ENCODE peak calls at places on chromosomes 4 and X, in four cellular contexts. K, Y, M and H are unnamed samples.

GRCh38 chr4:157023941-157024340 is 52.0 kb upstream of the GLRB start:
- DNase-seq in K (no peak), Y (no peak), M (no peak), H (no peak)

GRCh38 chr4:28279249-28279648 is 1418.6 kb downstream of the STIM2 start:
- DNase-seq in K (no peak), Y (no peak), M (no peak), H (no peak)

GRCh38 chrX:15524417-15524816 is 23.8 kb downstream of the BMX start:
- DNase-seq in K (no peak), Y (peak), M (peak), H (no peak)

GRCh38 chr4:80215449-80216052 is 18.2 kb downstream of the PRDM8 start:
- DNase-seq in K (peak), Y (peak), M (peak), H (no peak)

GRCh38 chr4:1327526-1328266 is 19.3 kb upstream of the UVSSA start:
- DNase-seq in K (no peak), Y (no peak), M (no peak), H (no peak)

GRCh38 chrX:15151267-15152196 is 118.4 kb downstream of the ASB9 start:
- DNase-seq in K (no peak), Y (no peak), M (no peak), H (no peak)

GRCh38 chr4:150215601-150216000 is 137.4 kb downstream of the DCLK2 start:
- DNase-seq in K (no peak), Y (no peak), M (no peak), H (no peak)

GRCh38 chr4:115249808-115250207 is 136.4 kb upstream of the NDST4 start:
- DNase-seq in K (no peak), Y (no peak), M (no peak), H (no peak)

GRCh38 chrX:28585767-28586166 is 1.5 kb upstream of the IL1RAPL1 start:
- DNase-seq in K (no peak), Y (no peak), M (no peak), H (no peak)

GRCh38 chrX:129983575-129984131 is 1.2 kb downstream of the BCORL1 start:
- DNase-seq in K (no peak), Y (peak), M (peak), H (no peak)

GRCh38 chrX:54891573-54891972 is 29.1 kb upstream of the TRO start:
- DNase-seq in K (peak), Y (peak), M (peak), H (no peak)

GRCh38 chr4:77921701-77922100 is 59.1 kb downstream of the MRPL1 start:
- DNase-seq in K (no peak), Y (peak), M (peak), H (no peak)

GRCh38 chr4:13920901-13921300 is 293.4 kb upstream of the BOD1L1 start:
- DNase-seq in K (no peak), Y (peak), M (peak), H (peak)

GRCh38 chrX:84339507-84340364 is 151.7 kb upstream of the RPS6KA6 start:
- DNase-seq in K (peak), Y (peak), M (peak), H (no peak)

GRCh38 chr4:55673424-55673823 is 37.3 kb upstream of the NMU start:
- DNase-seq in K (no peak), Y (no peak), M (no peak), H (no peak)

GRCh38 chr4:187608001-187608421 is 387.6 kb upstream of the ZFP42 start:
- DNase-seq in K (no peak), Y (peak), M (no peak), H (no peak)

GRCh38 chrX:56804867-56805266 is 75.8 kb downstream of the NBDY start:
- DNase-seq in K (no peak), Y (no peak), M (no peak), H (no peak)

GRCh38 chr4:19047481-19047880 is 1025.9 kb upstream of the LCORL start:
- DNase-seq in K (no peak), Y (no peak), M (no peak), H (no peak)

GRCh38 chrX:41238543-41238942 is 95.4 kb upstream of the DDX3X start:
- DNase-seq in K (no peak), Y (peak), M (peak), H (no peak)

GRCh38 chr4:105630670-105631655 is 77.5 kb downstream of the INTS12 start:
- DNase-seq in K (no peak), Y (no peak), M (no peak), H (no peak)

GRCh38 chr4:81519856-81520255 is 48.1 kb upstream of the RASGEF1B start:
- DNase-seq in K (no peak), Y (no peak), M (no peak), H (no peak)

GRCh38 chrX:118495958-118496762 is 545 bp downstream of the DOCK11 start:
- DNase-seq in K (peak), Y (peak), M (peak), H (no peak)

GRCh38 chr4:154722262-154722661 is 21.5 kb upstream of the LRAT start:
- DNase-seq in K (no peak), Y (no peak), M (no peak), H (no peak)

GRCh38 chr4:138175337-138175794 is 66.8 kb downstream of the SLC7A11 start:
- DNase-seq in K (no peak), Y (peak), M (no peak), H (no peak)

GRCh38 chrX:11465648-11466411 is 172.6 kb downstream of the AMELX start:
- DNase-seq in K (no peak), Y (no peak), M (no peak), H (no peak)

GRCh38 chr4:39682133-39682532 is 15.8 kb upstream of the UBE2K start:
- DNase-seq in K (no peak), Y (no peak), M (no peak), H (no peak)

GRCh38 chr4:7423801-7424552 is 10.8 kb downstream of the PSAPL1 start:
- DNase-seq in K (no peak), Y (no peak), M (no peak), H (peak)

GRCh38 chr4:53651142-53651720 is 59.9 kb upstream of the LNX1 start:
- DNase-seq in K (no peak), Y (no peak), M (no peak), H (no peak)

GRCh38 chr4:15336410-15337184 is 91.2 kb upstream of the C1QTNF7 start:
- DNase-seq in K (no peak), Y (peak), M (no peak), H (no peak)

GRCh38 chr4:100299019-100299418 is 108.8 kb upstream of the DDIT4L start:
- DNase-seq in K (no peak), Y (peak), M (peak), H (no peak)

GRCh38 chr4:84680956-84681355 is 98.0 kb downstream of the CDS1 start:
- DNase-seq in K (no peak), Y (no peak), M (no peak), H (no peak)

GRCh38 chr4:169799260-169799659 is 41.5 kb upstream of the HPF1 start:
- DNase-seq in K (no peak), Y (no peak), M (no peak), H (no peak)

GRCh38 chrX:106972896-106973295 is 27.1 kb downstream of the MORC4 start:
- DNase-seq in K (no peak), Y (no peak), M (no peak), H (no peak)

GRCh38 chrX:41684138-41684537 is 4.6 kb upstream of the GPR34 start:
- DNase-seq in K (no peak), Y (no peak), M (no peak), H (no peak)